ENCODE peak calls at places on chromosomes 3 and 15, in ten cellular contexts. One of them, this sample, is unnamed.

GRCh38 chr3:72032435-72033118 is 247.6 kb upstream of the PROK2 start:
- DNase-seq in caudate nucleus: peak
- DNase-seq in aorta: no peak
- DNase-seq in ovary: no peak
- DNase-seq in esophagus squamous epithelium: no peak
- DNase-seq in astrocyte: no peak
- DNase-seq in CD8-positive, alpha-beta T cell: no peak
- DNase-seq in HL-60: no peak
- DNase-seq in mammary epithelial cell: no peak
- DNase-seq in brain microvascular endothelial cell: no peak
- DNase-seq in this sample: no peak

GRCh38 chr3:177538743-177539730 is 341.8 kb upstream of the TBL1XR1 start:
- DNase-seq in caudate nucleus: no peak
- DNase-seq in aorta: no peak
- DNase-seq in ovary: no peak
- DNase-seq in esophagus squamous epithelium: no peak
- DNase-seq in astrocyte: no peak
- DNase-seq in CD8-positive, alpha-beta T cell: peak
- DNase-seq in HL-60: peak
- DNase-seq in mammary epithelial cell: no peak
- DNase-seq in brain microvascular endothelial cell: no peak
- DNase-seq in this sample: no peak

GRCh38 chr3:147408180-147409105 is 722 bp upstream of the ZIC1 start:
- DNase-seq in caudate nucleus: no peak
- DNase-seq in aorta: no peak
- DNase-seq in ovary: no peak
- DNase-seq in esophagus squamous epithelium: no peak
- DNase-seq in astrocyte: no peak
- DNase-seq in CD8-positive, alpha-beta T cell: no peak
- DNase-seq in HL-60: no peak
- DNase-seq in mammary epithelial cell: no peak
- DNase-seq in brain microvascular endothelial cell: no peak
- DNase-seq in this sample: no peak

GRCh38 chr3:40186508-40186907 is 123.0 kb upstream of the EIF1B start:
- DNase-seq in caudate nucleus: no peak
- DNase-seq in aorta: no peak
- DNase-seq in ovary: no peak
- DNase-seq in esophagus squamous epithelium: no peak
- DNase-seq in astrocyte: no peak
- DNase-seq in CD8-positive, alpha-beta T cell: no peak
- DNase-seq in HL-60: no peak
- DNase-seq in mammary epithelial cell: no peak
- DNase-seq in brain microvascular endothelial cell: no peak
- DNase-seq in this sample: no peak

GRCh38 chr15:60669351-60669750 is 190.4 kb upstream of the ICE2 start:
- DNase-seq in caudate nucleus: no peak
- DNase-seq in aorta: no peak
- DNase-seq in ovary: no peak
- DNase-seq in esophagus squamous epithelium: no peak
- DNase-seq in astrocyte: no peak
- DNase-seq in CD8-positive, alpha-beta T cell: no peak
- DNase-seq in HL-60: no peak
- DNase-seq in mammary epithelial cell: no peak
- DNase-seq in brain microvascular endothelial cell: no peak
- DNase-seq in this sample: no peak

GRCh38 chr3:157441102-157441622 is 4.5 kb downstream of the PTX3 start:
- DNase-seq in caudate nucleus: no peak
- DNase-seq in aorta: no peak
- DNase-seq in ovary: no peak
- DNase-seq in esophagus squamous epithelium: no peak
- DNase-seq in astrocyte: no peak
- DNase-seq in CD8-positive, alpha-beta T cell: no peak
- DNase-seq in HL-60: no peak
- DNase-seq in mammary epithelial cell: no peak
- DNase-seq in brain microvascular endothelial cell: no peak
- DNase-seq in this sample: no peak

GRCh38 chr3:24460974-24461373 is 33.7 kb downstream of the THRB start:
- DNase-seq in caudate nucleus: no peak
- DNase-seq in aorta: no peak
- DNase-seq in ovary: no peak
- DNase-seq in esophagus squamous epithelium: no peak
- DNase-seq in astrocyte: no peak
- DNase-seq in CD8-positive, alpha-beta T cell: no peak
- DNase-seq in HL-60: no peak
- DNase-seq in mammary epithelial cell: no peak
- DNase-seq in brain microvascular endothelial cell: no peak
- DNase-seq in this sample: no peak

GRCh38 chr3:97359958-97360357 is 404.6 kb upstream of the ARL6 start:
- DNase-seq in caudate nucleus: no peak
- DNase-seq in aorta: no peak
- DNase-seq in ovary: no peak
- DNase-seq in esophagus squamous epithelium: no peak
- DNase-seq in astrocyte: no peak
- DNase-seq in CD8-positive, alpha-beta T cell: no peak
- DNase-seq in HL-60: no peak
- DNase-seq in mammary epithelial cell: no peak
- DNase-seq in brain microvascular endothelial cell: no peak
- DNase-seq in this sample: no peak

GRCh38 chr15:78072080-78072892 is 5.2 kb downstream of the TBC1D2B start:
- DNase-seq in caudate nucleus: no peak
- DNase-seq in aorta: no peak
- DNase-seq in ovary: peak
- DNase-seq in esophagus squamous epithelium: no peak
- DNase-seq in astrocyte: no peak
- DNase-seq in CD8-positive, alpha-beta T cell: no peak
- DNase-seq in HL-60: peak
- DNase-seq in mammary epithelial cell: no peak
- DNase-seq in brain microvascular endothelial cell: peak
- DNase-seq in this sample: peak

GRCh38 chr15:78069630-78070029 is 7.9 kb downstream of the TBC1D2B start:
- DNase-seq in caudate nucleus: no peak
- DNase-seq in aorta: no peak
- DNase-seq in ovary: no peak
- DNase-seq in esophagus squamous epithelium: no peak
- DNase-seq in astrocyte: no peak
- DNase-seq in CD8-positive, alpha-beta T cell: no peak
- DNase-seq in HL-60: no peak
- DNase-seq in mammary epithelial cell: no peak
- DNase-seq in brain microvascular endothelial cell: no peak
- DNase-seq in this sample: no peak

GRCh38 chr15:78073026-78073425 is 4.5 kb downstream of the TBC1D2B start:
- DNase-seq in caudate nucleus: no peak
- DNase-seq in aorta: no peak
- DNase-seq in ovary: no peak
- DNase-seq in esophagus squamous epithelium: no peak
- DNase-seq in astrocyte: no peak
- DNase-seq in CD8-positive, alpha-beta T cell: no peak
- DNase-seq in HL-60: no peak
- DNase-seq in mammary epithelial cell: no peak
- DNase-seq in brain microvascular endothelial cell: no peak
- DNase-seq in this sample: no peak

GRCh38 chr15:78070049-78070698 is 7.3 kb downstream of the TBC1D2B start:
- DNase-seq in caudate nucleus: no peak
- DNase-seq in aorta: no peak
- DNase-seq in ovary: no peak
- DNase-seq in esophagus squamous epithelium: no peak
- DNase-seq in astrocyte: no peak
- DNase-seq in CD8-positive, alpha-beta T cell: no peak
- DNase-seq in HL-60: peak
- DNase-seq in mammary epithelial cell: no peak
- DNase-seq in brain microvascular endothelial cell: no peak
- DNase-seq in this sample: peak

DNA sequence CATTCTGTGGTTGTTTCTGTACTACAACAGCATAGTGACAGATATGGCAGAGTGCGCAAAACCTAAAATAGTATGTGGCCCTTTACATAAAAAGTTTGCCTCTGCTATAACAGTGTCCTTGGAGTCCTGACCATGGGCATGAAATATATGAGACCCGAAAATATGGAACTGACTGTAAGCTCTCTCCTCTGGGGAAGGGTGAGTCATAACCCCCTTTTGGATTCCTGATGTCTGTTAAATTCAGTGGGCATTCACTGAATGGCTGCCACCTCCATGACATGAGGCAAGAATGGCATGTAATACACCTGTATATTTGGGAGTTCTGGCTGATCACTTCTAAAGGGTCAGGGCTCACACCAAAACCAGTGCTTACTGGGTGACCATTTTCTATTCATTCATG is 6.1 kb downstream of the TBC1D2B start:
- DNase-seq in caudate nucleus: no peak
- DNase-seq in aorta: no peak
- DNase-seq in ovary: no peak
- DNase-seq in esophagus squamous epithelium: no peak
- DNase-seq in astrocyte: no peak
- DNase-seq in CD8-positive, alpha-beta T cell: no peak
- DNase-seq in HL-60: no peak
- DNase-seq in mammary epithelial cell: no peak
- DNase-seq in brain microvascular endothelial cell: no peak
- DNase-seq in this sample: no peak
- H3K27ac ChIP-seq in caudate nucleus: peak
- H3K27ac ChIP-seq in aorta: no peak
- H3K27ac ChIP-seq in ovary: peak
- H3K27ac ChIP-seq in esophagus squamous epithelium: peak
- H3K27ac ChIP-seq in astrocyte: no peak
- H3K27ac ChIP-seq in CD8-positive, alpha-beta T cell: no peak
- H3K27ac ChIP-seq in HL-60: peak
- H3K27ac ChIP-seq in mammary epithelial cell: no peak
- H3K27ac ChIP-seq in brain microvascular endothelial cell: peak
- H3K27ac ChIP-seq in this sample: no peak

DNA sequence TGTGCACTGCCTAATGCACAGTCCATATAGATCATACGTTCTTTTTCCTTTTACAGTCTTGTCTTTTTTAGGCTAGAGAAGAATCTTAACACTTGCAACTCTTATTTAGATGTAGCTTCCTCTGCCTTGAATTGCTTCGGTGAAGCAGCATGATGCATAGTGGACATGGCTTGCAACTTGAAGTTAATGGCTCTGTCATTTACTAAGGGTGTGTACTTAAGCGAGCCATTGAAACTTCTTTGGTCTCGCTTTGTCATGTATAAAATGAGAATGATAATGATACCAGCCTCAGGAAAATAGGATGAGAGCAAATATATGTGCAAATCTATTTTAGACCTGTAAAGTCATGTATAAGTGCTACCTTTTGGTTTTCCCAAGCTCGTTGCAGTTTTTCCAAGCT is 147.4 kb downstream of the GHSR start:
- DNase-seq in caudate nucleus: no peak
- DNase-seq in aorta: no peak
- DNase-seq in ovary: no peak
- DNase-seq in esophagus squamous epithelium: no peak
- DNase-seq in astrocyte: no peak
- DNase-seq in CD8-positive, alpha-beta T cell: no peak
- DNase-seq in HL-60: no peak
- DNase-seq in mammary epithelial cell: no peak
- DNase-seq in brain microvascular endothelial cell: no peak
- DNase-seq in this sample: no peak
- H3K27ac ChIP-seq in caudate nucleus: no peak
- H3K27ac ChIP-seq in aorta: no peak
- H3K27ac ChIP-seq in ovary: no peak
- H3K27ac ChIP-seq in esophagus squamous epithelium: no peak
- H3K27ac ChIP-seq in astrocyte: no peak
- H3K27ac ChIP-seq in CD8-positive, alpha-beta T cell: no peak
- H3K27ac ChIP-seq in HL-60: no peak
- H3K27ac ChIP-seq in mammary epithelial cell: no peak
- H3K27ac ChIP-seq in brain microvascular endothelial cell: no peak
- H3K27ac ChIP-seq in this sample: no peak

DNA sequence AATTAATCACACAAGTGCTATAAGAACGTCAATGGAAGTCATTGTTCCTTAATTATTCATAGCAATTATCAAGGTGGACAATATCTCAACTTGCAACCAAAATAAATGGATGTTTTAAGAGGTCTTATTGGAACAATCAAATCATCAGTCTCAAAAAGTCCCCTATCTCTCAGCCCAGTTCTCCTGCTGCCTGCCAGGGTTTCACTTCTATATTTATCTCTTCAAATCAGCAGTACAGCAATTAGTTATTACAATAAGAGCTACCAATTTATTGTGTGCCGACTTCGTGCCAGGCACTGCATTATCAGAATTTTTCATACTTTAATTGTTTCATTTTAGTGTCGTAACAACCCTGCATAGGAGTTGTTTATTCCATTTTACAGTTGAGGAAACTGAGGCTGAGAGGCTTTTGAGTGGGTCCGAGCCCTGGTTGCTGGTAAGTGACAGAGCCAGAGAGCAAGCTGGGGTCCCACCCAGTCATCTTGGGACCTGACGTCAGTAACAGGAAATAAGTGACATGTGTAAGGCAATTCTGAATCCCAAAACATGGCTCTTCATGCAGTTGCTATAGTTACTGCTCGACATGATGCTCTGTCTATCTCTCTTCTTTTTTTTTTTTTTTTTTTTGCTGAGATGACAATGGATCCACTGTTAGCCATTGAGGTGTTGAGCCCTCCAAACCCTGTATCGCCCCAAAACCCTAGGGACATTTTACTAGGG is 8.8 kb upstream of the KCTD6 start:
- DNase-seq in caudate nucleus: no peak
- DNase-seq in aorta: no peak
- DNase-seq in ovary: no peak
- DNase-seq in esophagus squamous epithelium: no peak
- DNase-seq in astrocyte: no peak
- DNase-seq in CD8-positive, alpha-beta T cell: no peak
- DNase-seq in HL-60: no peak
- DNase-seq in mammary epithelial cell: no peak
- DNase-seq in brain microvascular endothelial cell: no peak
- DNase-seq in this sample: no peak
- H3K27ac ChIP-seq in caudate nucleus: no peak
- H3K27ac ChIP-seq in aorta: no peak
- H3K27ac ChIP-seq in ovary: no peak
- H3K27ac ChIP-seq in esophagus squamous epithelium: no peak
- H3K27ac ChIP-seq in astrocyte: no peak
- H3K27ac ChIP-seq in CD8-positive, alpha-beta T cell: no peak
- H3K27ac ChIP-seq in HL-60: no peak
- H3K27ac ChIP-seq in mammary epithelial cell: no peak
- H3K27ac ChIP-seq in brain microvascular endothelial cell: no peak
- H3K27ac ChIP-seq in this sample: no peak

GRCh38 chr15:41928637-41929620 is 35.1 kb upstream of the SPTBN5 start:
- DNase-seq in caudate nucleus: no peak
- DNase-seq in aorta: no peak
- DNase-seq in ovary: no peak
- DNase-seq in esophagus squamous epithelium: no peak
- DNase-seq in astrocyte: no peak
- DNase-seq in CD8-positive, alpha-beta T cell: no peak
- DNase-seq in HL-60: no peak
- DNase-seq in mammary epithelial cell: no peak
- DNase-seq in brain microvascular endothelial cell: no peak
- DNase-seq in this sample: no peak
- H3K27ac ChIP-seq in caudate nucleus: no peak
- H3K27ac ChIP-seq in aorta: peak
- H3K27ac ChIP-seq in ovary: no peak
- H3K27ac ChIP-seq in esophagus squamous epithelium: peak
- H3K27ac ChIP-seq in astrocyte: no peak
- H3K27ac ChIP-seq in CD8-positive, alpha-beta T cell: no peak
- H3K27ac ChIP-seq in HL-60: no peak
- H3K27ac ChIP-seq in mammary epithelial cell: no peak
- H3K27ac ChIP-seq in brain microvascular endothelial cell: no peak
- H3K27ac ChIP-seq in this sample: peak

DNA sequence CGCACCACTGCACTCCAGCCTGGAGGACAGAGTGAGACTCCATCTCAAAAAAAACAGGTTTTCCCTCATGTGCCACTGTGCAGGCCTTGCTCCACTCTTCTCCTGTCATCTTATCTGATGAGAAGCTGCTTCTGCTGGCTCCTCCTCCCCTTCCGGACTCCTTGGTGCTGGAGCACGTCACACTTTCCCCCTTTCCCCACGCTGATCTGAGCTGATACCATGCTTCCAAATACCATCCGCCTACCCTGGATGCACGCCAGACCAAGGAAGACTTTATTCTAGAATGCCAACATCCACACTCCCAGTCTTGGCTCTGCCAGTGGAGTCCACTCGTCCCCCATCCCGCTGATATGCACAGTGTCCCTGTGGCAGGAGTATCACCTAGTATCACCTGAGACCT is 31.3 kb downstream of the HOMER2 start:
- DNase-seq in caudate nucleus: no peak
- DNase-seq in aorta: no peak
- DNase-seq in ovary: no peak
- DNase-seq in esophagus squamous epithelium: no peak
- DNase-seq in astrocyte: no peak
- DNase-seq in CD8-positive, alpha-beta T cell: no peak
- DNase-seq in HL-60: no peak
- DNase-seq in mammary epithelial cell: no peak
- DNase-seq in brain microvascular endothelial cell: no peak
- DNase-seq in this sample: no peak
- H3K27ac ChIP-seq in caudate nucleus: no peak
- H3K27ac ChIP-seq in aorta: no peak
- H3K27ac ChIP-seq in ovary: no peak
- H3K27ac ChIP-seq in esophagus squamous epithelium: no peak
- H3K27ac ChIP-seq in astrocyte: no peak
- H3K27ac ChIP-seq in CD8-positive, alpha-beta T cell: no peak
- H3K27ac ChIP-seq in HL-60: no peak
- H3K27ac ChIP-seq in mammary epithelial cell: no peak
- H3K27ac ChIP-seq in brain microvascular endothelial cell: no peak
- H3K27ac ChIP-seq in this sample: no peak